ENCODE peak calls at places on chromosomes 6 and 20, in seven cellular contexts. One of them, this sample, is unnamed.

GRCh38 chr6:39496951-39497350 is 174.4 kb upstream of the KCNK16 start:
- DNase-seq in astrocyte: peak; percentile 51
- DNase-seq in GM13977: no peak
- DNase-seq in lower lobe of right lung: peak; percentile 44
- DNase-seq in hepatocyte: peak; percentile 26
- DNase-seq in glutamatergic neuron: no peak
- DNase-seq in IMR-90: no peak
- DNase-seq in this sample: no peak

GRCh38 chr6:119256978-119257462 is 92.5 kb downstream of the MAN1A1 start:
- DNase-seq in IMR-90: no peak
- DNase-seq in GM13977: no peak
- DNase-seq in astrocyte: no peak
- DNase-seq in lower lobe of right lung: no peak
- DNase-seq in hepatocyte: no peak
- DNase-seq in glutamatergic neuron: no peak
- DNase-seq in this sample: no peak

GRCh38 chr6:42452171-42453026 is 673 bp upstream of the TRERF1 start:
- DNase-seq in astrocyte: peak; percentile 72
- DNase-seq in GM13977: peak; percentile 72
- DNase-seq in IMR-90: peak; percentile 76
- DNase-seq in glutamatergic neuron: peak; percentile 87
- DNase-seq in hepatocyte: peak; percentile 89
- DNase-seq in lower lobe of right lung: peak; percentile 79
- DNase-seq in this sample: peak; percentile 48

GRCh38 chr6:2020909-2021308 is 224.5 kb downstream of the GMDS start:
- DNase-seq in GM13977: no peak
- DNase-seq in astrocyte: peak; percentile 65
- DNase-seq in glutamatergic neuron: no peak
- DNase-seq in lower lobe of right lung: no peak
- DNase-seq in hepatocyte: no peak
- DNase-seq in IMR-90: peak; percentile 58
- DNase-seq in this sample: no peak

GRCh38 chr6:91539451-91539850 is 952.6 kb upstream of the MAP3K7 start:
- DNase-seq in glutamatergic neuron: no peak
- DNase-seq in astrocyte: no peak
- DNase-seq in hepatocyte: no peak
- DNase-seq in IMR-90: no peak
- DNase-seq in lower lobe of right lung: no peak
- DNase-seq in GM13977: no peak
- DNase-seq in this sample: no peak

GRCh38 chr6:26536571-26537159 is 1.5 kb upstream of the HMGN4 start:
- DNase-seq in astrocyte: peak; percentile 69
- DNase-seq in IMR-90: peak; percentile 77
- DNase-seq in glutamatergic neuron: no peak
- DNase-seq in lower lobe of right lung: no peak
- DNase-seq in GM13977: peak; percentile 47
- DNase-seq in hepatocyte: peak; percentile 59
- DNase-seq in this sample: no peak

GRCh38 chr20:48831702-48832422 is 4.1 kb upstream of the PREX1 start:
- DNase-seq in IMR-90: peak; percentile 39
- DNase-seq in glutamatergic neuron: no peak
- DNase-seq in lower lobe of right lung: no peak
- DNase-seq in astrocyte: no peak
- DNase-seq in hepatocyte: peak; percentile 31
- DNase-seq in GM13977: no peak
- DNase-seq in this sample: no peak

GRCh38 chr20:17972121-17972520 is 3.3 kb downstream of the MGME1 start:
- DNase-seq in lower lobe of right lung: no peak
- DNase-seq in GM13977: no peak
- DNase-seq in IMR-90: peak; percentile 42
- DNase-seq in hepatocyte: no peak
- DNase-seq in astrocyte: no peak
- DNase-seq in glutamatergic neuron: no peak
- DNase-seq in this sample: no peak

GRCh38 chr6:168815229-168815628 is 374.2 kb downstream of the SMOC2 start:
- DNase-seq in glutamatergic neuron: no peak
- DNase-seq in GM13977: no peak
- DNase-seq in hepatocyte: no peak
- DNase-seq in IMR-90: no peak
- DNase-seq in astrocyte: no peak
- DNase-seq in lower lobe of right lung: no peak
- DNase-seq in this sample: no peak

GRCh38 chr6:16762547-16763477 is 1.6 kb upstream of the ATXN1 start:
- DNase-seq in IMR-90: peak; percentile 97
- DNase-seq in glutamatergic neuron: no peak
- DNase-seq in lower lobe of right lung: peak; percentile 84
- DNase-seq in GM13977: peak; percentile 76
- DNase-seq in astrocyte: peak; percentile 93
- DNase-seq in hepatocyte: peak; percentile 74
- DNase-seq in this sample: peak; percentile 32

GRCh38 chr6:158854214-158855101 is 35.3 kb upstream of the EZR start:
- DNase-seq in IMR-90: peak; percentile 83
- DNase-seq in hepatocyte: peak; percentile 48
- DNase-seq in glutamatergic neuron: no peak
- DNase-seq in lower lobe of right lung: no peak
- DNase-seq in astrocyte: peak; percentile 84
- DNase-seq in GM13977: no peak
- DNase-seq in this sample: no peak

GRCh38 chr20:35252037-35252461 is 25.6 kb downstream of the MMP24 start:
- DNase-seq in IMR-90: no peak
- DNase-seq in hepatocyte: no peak
- DNase-seq in GM13977: no peak
- DNase-seq in astrocyte: no peak
- DNase-seq in glutamatergic neuron: no peak
- DNase-seq in lower lobe of right lung: no peak
- DNase-seq in this sample: no peak

GRCh38 chr6:67345946-67346345 is 1289.1 kb upstream of the ADGRB3 start:
- DNase-seq in IMR-90: no peak
- DNase-seq in GM13977: no peak
- DNase-seq in hepatocyte: no peak
- DNase-seq in lower lobe of right lung: no peak
- DNase-seq in astrocyte: peak; percentile 29
- DNase-seq in glutamatergic neuron: no peak
- DNase-seq in this sample: no peak

GRCh38 chr20:46683068-46683477 is 6.2 kb downstream of the TP53RK start:
- DNase-seq in GM13977: no peak
- DNase-seq in astrocyte: no peak
- DNase-seq in IMR-90: no peak
- DNase-seq in hepatocyte: no peak
- DNase-seq in lower lobe of right lung: no peak
- DNase-seq in glutamatergic neuron: no peak
- DNase-seq in this sample: no peak

GRCh38 chr20:24470031-24470781 is 777 bp downstream of the SYNDIG1 start:
- DNase-seq in IMR-90: no peak
- DNase-seq in hepatocyte: peak; percentile 28
- DNase-seq in glutamatergic neuron: peak; percentile 56
- DNase-seq in lower lobe of right lung: no peak
- DNase-seq in astrocyte: peak; percentile 11
- DNase-seq in GM13977: no peak
- DNase-seq in this sample: no peak

GRCh38 chr6:35599761-35600658 is 87.3 kb upstream of the TULP1 start:
- DNase-seq in IMR-90: peak; percentile 48
- DNase-seq in lower lobe of right lung: no peak
- DNase-seq in GM13977: no peak
- DNase-seq in astrocyte: no peak
- DNase-seq in glutamatergic neuron: no peak
- DNase-seq in hepatocyte: no peak
- DNase-seq in this sample: no peak

GRCh38 chr6:73263570-73263909 is 544 bp upstream of the KHDC1 start:
- DNase-seq in hepatocyte: no peak
- DNase-seq in GM13977: no peak
- DNase-seq in astrocyte: no peak
- DNase-seq in glutamatergic neuron: no peak
- DNase-seq in lower lobe of right lung: no peak
- DNase-seq in IMR-90: no peak
- DNase-seq in this sample: no peak

GRCh38 chr6:92790381-92790780 is 629.0 kb downstream of the EPHA7 start:
- DNase-seq in glutamatergic neuron: no peak
- DNase-seq in IMR-90: no peak
- DNase-seq in hepatocyte: no peak
- DNase-seq in lower lobe of right lung: no peak
- DNase-seq in GM13977: no peak
- DNase-seq in astrocyte: no peak
- DNase-seq in this sample: no peak

GRCh38 chr6:54878705-54879104 is 32.1 kb downstream of the FAM83B start:
- DNase-seq in lower lobe of right lung: no peak
- DNase-seq in astrocyte: no peak
- DNase-seq in hepatocyte: no peak
- DNase-seq in GM13977: no peak
- DNase-seq in IMR-90: peak; percentile 10
- DNase-seq in glutamatergic neuron: no peak
- DNase-seq in this sample: no peak

GRCh38 chr6:100176951-100177710 is 183.1 kb upstream of the MCHR2 start:
- DNase-seq in IMR-90: no peak
- DNase-seq in GM13977: no peak
- DNase-seq in lower lobe of right lung: no peak
- DNase-seq in glutamatergic neuron: no peak
- DNase-seq in hepatocyte: no peak
- DNase-seq in astrocyte: no peak
- DNase-seq in this sample: no peak

GRCh38 chr6:37362101-37362823 is 8.5 kb downstream of the RNF8 start:
- DNase-seq in IMR-90: no peak
- DNase-seq in GM13977: no peak
- DNase-seq in astrocyte: no peak
- DNase-seq in lower lobe of right lung: no peak
- DNase-seq in hepatocyte: no peak
- DNase-seq in glutamatergic neuron: no peak
- DNase-seq in this sample: no peak

GRCh38 chr20:46931699-46932098 is 37.1 kb downstream of the EYA2 start:
- DNase-seq in glutamatergic neuron: no peak
- DNase-seq in astrocyte: no peak
- DNase-seq in IMR-90: no peak
- DNase-seq in lower lobe of right lung: no peak
- DNase-seq in GM13977: no peak
- DNase-seq in hepatocyte: no peak
- DNase-seq in this sample: no peak

GRCh38 chr20:56504373-56505005 is 20.1 kb upstream of the FAM209A start:
- DNase-seq in GM13977: no peak
- DNase-seq in hepatocyte: no peak
- DNase-seq in lower lobe of right lung: no peak
- DNase-seq in IMR-90: no peak
- DNase-seq in astrocyte: no peak
- DNase-seq in glutamatergic neuron: peak; percentile 65
- DNase-seq in this sample: no peak

GRCh38 chr6:43921039-43921438 is 151.0 kb downstream of the VEGFA start:
- DNase-seq in IMR-90: no peak
- DNase-seq in GM13977: no peak
- DNase-seq in glutamatergic neuron: no peak
- DNase-seq in lower lobe of right lung: peak; percentile 18
- DNase-seq in hepatocyte: no peak
- DNase-seq in astrocyte: no peak
- DNase-seq in this sample: no peak

GRCh38 chr6:43921548-43922422 is 151.8 kb downstream of the VEGFA start:
- DNase-seq in astrocyte: no peak
- DNase-seq in hepatocyte: no peak
- DNase-seq in glutamatergic neuron: no peak
- DNase-seq in GM13977: no peak
- DNase-seq in IMR-90: no peak
- DNase-seq in lower lobe of right lung: peak; percentile 32
- DNase-seq in this sample: no peak

GRCh38 chr6:43923376-43924221 is 153.6 kb downstream of the VEGFA start:
- DNase-seq in IMR-90: peak; percentile 56
- DNase-seq in glutamatergic neuron: no peak
- DNase-seq in hepatocyte: no peak
- DNase-seq in astrocyte: peak; percentile 54
- DNase-seq in lower lobe of right lung: peak; percentile 35
- DNase-seq in GM13977: no peak
- DNase-seq in this sample: no peak

GRCh38 chr6:43924222-43924702 is 154.3 kb downstream of the VEGFA start:
- DNase-seq in lower lobe of right lung: peak; percentile 56
- DNase-seq in GM13977: no peak
- DNase-seq in hepatocyte: no peak
- DNase-seq in IMR-90: peak; percentile 56
- DNase-seq in glutamatergic neuron: no peak
- DNase-seq in astrocyte: peak; percentile 26
- DNase-seq in this sample: no peak

GRCh38 chr6:43922423-43923375 is 152.7 kb downstream of the VEGFA start:
- DNase-seq in glutamatergic neuron: no peak
- DNase-seq in GM13977: no peak
- DNase-seq in astrocyte: no peak
- DNase-seq in hepatocyte: no peak
- DNase-seq in IMR-90: no peak
- DNase-seq in lower lobe of right lung: peak; percentile 32
- DNase-seq in this sample: no peak
- TF ChIP-seq CTCF in glutamatergic neuron: no peak
- TF ChIP-seq CTCF in GM13977: no peak
- TF ChIP-seq CTCF in astrocyte: no peak
- TF ChIP-seq CTCF in hepatocyte: no peak
- TF ChIP-seq CTCF in IMR-90: no peak
- TF ChIP-seq CTCF in lower lobe of right lung: no peak
- TF ChIP-seq CTCF in this sample: no peak

DNA sequence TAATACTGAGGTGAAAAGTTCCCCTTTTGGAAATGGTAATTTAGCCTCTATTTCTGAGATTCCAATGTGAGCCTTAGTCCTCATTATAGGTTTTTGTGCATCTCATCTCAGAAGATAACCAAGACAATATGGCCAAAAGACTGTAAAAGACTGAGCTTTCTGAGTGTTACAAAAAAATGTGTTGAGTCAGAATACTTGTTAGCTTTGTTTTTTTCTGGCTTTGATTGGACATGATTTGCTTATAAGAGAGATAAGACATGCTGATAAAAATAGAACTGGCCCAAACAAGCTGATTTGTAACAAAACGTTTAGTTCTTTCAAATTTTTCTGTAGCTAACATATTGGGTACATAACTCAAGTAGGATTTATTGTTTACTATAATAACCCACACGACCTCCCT is 33.0 kb downstream of the FILIP1 start:
- DNase-seq in GM13977: no peak
- DNase-seq in astrocyte: peak; percentile 53
- DNase-seq in lower lobe of right lung: no peak
- DNase-seq in hepatocyte: no peak
- DNase-seq in glutamatergic neuron: no peak
- DNase-seq in IMR-90: peak; percentile 60
- DNase-seq in this sample: no peak
- TF ChIP-seq CTCF in GM13977: no peak
- TF ChIP-seq CTCF in astrocyte: no peak
- TF ChIP-seq CTCF in lower lobe of right lung: no peak
- TF ChIP-seq CTCF in hepatocyte: no peak
- TF ChIP-seq CTCF in glutamatergic neuron: no peak
- TF ChIP-seq CTCF in IMR-90: no peak
- TF ChIP-seq CTCF in this sample: no peak

DNA sequence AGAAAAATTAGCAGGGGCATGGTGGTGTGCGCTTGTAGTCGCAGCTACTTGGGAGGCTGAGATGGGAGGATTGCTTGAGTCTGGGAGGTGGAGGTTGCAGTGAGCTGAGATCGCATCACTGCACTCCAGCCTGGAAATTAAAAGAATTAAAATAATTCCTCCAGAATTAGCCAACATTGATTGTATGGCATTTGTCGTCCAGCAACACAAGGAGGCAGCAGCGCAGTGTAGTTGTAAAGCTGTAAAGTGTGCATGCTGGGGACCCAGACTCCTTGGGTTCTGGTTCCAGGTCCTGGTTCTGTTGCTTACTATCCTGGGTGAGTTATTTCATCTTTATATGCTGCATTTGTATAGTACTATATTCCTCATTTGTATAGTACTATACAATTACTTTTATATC is 41.4 kb downstream of the PEX7 start:
- DNase-seq in GM13977: no peak
- DNase-seq in astrocyte: no peak
- DNase-seq in glutamatergic neuron: no peak
- DNase-seq in hepatocyte: no peak
- DNase-seq in IMR-90: no peak
- DNase-seq in lower lobe of right lung: no peak
- DNase-seq in this sample: no peak
- TF ChIP-seq CTCF in GM13977: no peak
- TF ChIP-seq CTCF in astrocyte: no peak
- TF ChIP-seq CTCF in glutamatergic neuron: no peak
- TF ChIP-seq CTCF in hepatocyte: no peak
- TF ChIP-seq CTCF in IMR-90: no peak
- TF ChIP-seq CTCF in lower lobe of right lung: no peak
- TF ChIP-seq CTCF in this sample: no peak

GRCh38 chr20:63362426-63363009 is 1.4 kb upstream of the CHRNA4 start:
- DNase-seq in astrocyte: no peak
- DNase-seq in glutamatergic neuron: peak; percentile 16
- DNase-seq in GM13977: no peak
- DNase-seq in IMR-90: no peak
- DNase-seq in hepatocyte: no peak
- DNase-seq in lower lobe of right lung: no peak
- DNase-seq in this sample: no peak
- TF ChIP-seq CTCF in astrocyte: no peak
- TF ChIP-seq CTCF in glutamatergic neuron: no peak
- TF ChIP-seq CTCF in GM13977: no peak
- TF ChIP-seq CTCF in IMR-90: no peak
- TF ChIP-seq CTCF in hepatocyte: no peak
- TF ChIP-seq CTCF in lower lobe of right lung: no peak
- TF ChIP-seq CTCF in this sample: no peak

This sample was measured in activated B cell treated with CpG ODN at 0.5 μM for 24 hours.